ENCODE peak calls at places on chromosome 4, in ten cellular contexts. W, S, K, L, D, V, J, Q, M and T are unnamed samples.

GRCh38 chr4:7854697-7855370 is 84.8 kb downstream of the AFAP1 start:
- DNase-seq in W (no peak), S (no peak), K (no peak), L (no peak), D (no peak), V (no peak), J (no peak), Q (no peak), M (no peak), T (no peak)

GRCh38 chr4:83240379-83240875 is 44.2 kb downstream of the COQ2 start:
- DNase-seq in W (no peak), S (no peak), K (no peak), L (no peak), D (no peak), V (no peak), J (no peak), Q (no peak), M (no peak), T (no peak)

GRCh38 chr4:1379351-1379781 is 26.9 kb downstream of the NKX1-1 start:
- DNase-seq in W (no peak), S (no peak), K (peak), L (no peak), D (peak), V (no peak), J (no peak), Q (no peak), M (no peak), T (peak)

GRCh38 chr4:544386-545105 is 31.5 kb downstream of the TMEM271 start:
- DNase-seq in W (no peak), S (no peak), K (no peak), L (no peak), D (no peak), V (no peak), J (no peak), Q (no peak), M (peak), T (no peak)

GRCh38 chr4:153344131-153345010 is at the start of gene MND1:
- DNase-seq in W (peak), S (peak), K (peak), L (peak), D (peak), V (peak), J (peak), Q (peak), M (peak), T (peak)

GRCh38 chr4:185424905-185425599 is 712 bp downstream of the UFSP2 start:
- DNase-seq in W (no peak), S (no peak), K (no peak), L (no peak), D (no peak), V (no peak), J (no peak), Q (peak), M (no peak), T (no peak)

GRCh38 chr4:47855350-47855749 is 17.5 kb upstream of the CORIN start:
- DNase-seq in W (no peak), S (no peak), K (no peak), L (no peak), D (no peak), V (no peak), J (no peak), Q (peak), M (no peak), T (no peak)

GRCh38 chr4:8010618-8011017 is 71.0 kb upstream of the AFAP1 start:
- DNase-seq in W (no peak), S (peak), K (no peak), L (no peak), D (peak), V (peak), J (peak), Q (no peak), M (peak), T (peak)

GRCh38 chr4:79397951-79398350 is 10.1 kb downstream of the GK2 start:
- DNase-seq in W (no peak), S (no peak), K (no peak), L (no peak), D (no peak), V (no peak), J (no peak), Q (no peak), M (no peak), T (no peak)

GRCh38 chr4:185965456-185966384 is 103.2 kb upstream of the TLR3 start:
- DNase-seq in W (no peak), S (no peak), K (no peak), L (no peak), D (no peak), V (no peak), J (no peak), Q (no peak), M (no peak), T (no peak)

GRCh38 chr4:113290666-113291065 is 241.2 kb downstream of the ANK2 start:
- DNase-seq in W (no peak), S (no peak), K (no peak), L (no peak), D (no peak), V (no peak), J (no peak), Q (no peak), M (no peak), T (no peak)

GRCh38 chr4:138275946-138276621 is 33.9 kb upstream of the SLC7A11 start:
- DNase-seq in W (no peak), S (peak), K (no peak), L (no peak), D (no peak), V (no peak), J (no peak), Q (peak), M (no peak), T (no peak)

GRCh38 chr4:71553605-71554004 is 214.8 kb downstream of the SLC4A4 start:
- DNase-seq in W (no peak), S (no peak), K (no peak), L (no peak), D (no peak), V (no peak), J (peak), Q (peak), M (no peak), T (no peak)

GRCh38 chr4:18815779-18816173 is 794.2 kb upstream of the LCORL start:
- DNase-seq in W (no peak), S (no peak), K (no peak), L (no peak), D (no peak), V (no peak), J (no peak), Q (no peak), M (no peak), T (peak)

GRCh38 chr4:166274775-166275174 is 401.7 kb downstream of the TLL1 start:
- DNase-seq in W (no peak), S (no peak), K (no peak), L (no peak), D (no peak), V (no peak), J (no peak), Q (no peak), M (no peak), T (no peak)

GRCh38 chr4:77385124-77385969 is 220.3 kb upstream of the CXCL13 start:
- DNase-seq in W (peak), S (peak), K (peak), L (no peak), D (no peak), V (peak), J (peak), Q (peak), M (peak), T (peak)

GRCh38 chr4:24928708-24929107 is 15.9 kb upstream of the CCDC149 start:
- DNase-seq in W (no peak), S (no peak), K (no peak), L (no peak), D (no peak), V (no peak), J (no peak), Q (no peak), M (no peak), T (no peak)

GRCh38 chr4:186190456-186191265 is 706 bp upstream of the CYP4V2 start:
- DNase-seq in W (no peak), S (peak), K (no peak), L (no peak), D (peak), V (no peak), J (peak), Q (peak), M (peak), T (peak)

GRCh38 chr4:56112377-56112776 is 163.6 kb downstream of the CEP135 start:
- DNase-seq in W (no peak), S (no peak), K (no peak), L (no peak), D (no peak), V (no peak), J (no peak), Q (no peak), M (no peak), T (no peak)

GRCh38 chr4:161604516-161605300 is 559.1 kb downstream of the FSTL5 start:
- DNase-seq in W (no peak), S (no peak), K (no peak), L (no peak), D (no peak), V (no peak), J (no peak), Q (no peak), M (no peak), T (no peak)

GRCh38 chr4:138875886-138876608 is 139.5 kb upstream of the NOCT start:
- DNase-seq in W (no peak), S (no peak), K (no peak), L (no peak), D (no peak), V (no peak), J (no peak), Q (peak), M (no peak), T (no peak)

GRCh38 chr4:174523003-174523693 is 860 bp upstream of the HPGD start:
- DNase-seq in W (no peak), S (peak), K (peak), L (no peak), D (no peak), V (peak), J (no peak), Q (no peak), M (no peak), T (no peak)

GRCh38 chr4:6229095-6229494 is 28.7 kb upstream of the JAKMIP1 start:
- DNase-seq in W (no peak), S (no peak), K (no peak), L (no peak), D (no peak), V (no peak), J (no peak), Q (no peak), M (peak), T (peak)

GRCh38 chr4:80307774-80308465 is 27.6 kb upstream of the CFAP299 start:
- DNase-seq in W (no peak), S (peak), K (peak), L (no peak), D (no peak), V (no peak), J (peak), Q (peak), M (no peak), T (no peak)

GRCh38 chr4:3207531-3208037 is 41.4 kb upstream of the MSANTD1 start:
- DNase-seq in W (no peak), S (no peak), K (no peak), L (no peak), D (no peak), V (no peak), J (no peak), Q (peak), M (no peak), T (no peak)

GRCh38 chr4:118139241-118139640 is 105.0 kb downstream of the NDST3 start:
- DNase-seq in W (no peak), S (no peak), K (no peak), L (no peak), D (no peak), V (no peak), J (no peak), Q (no peak), M (no peak), T (no peak)

GRCh38 chr4:91826186-91826585 is 477.6 kb upstream of the GRID2 start:
- DNase-seq in W (no peak), S (peak), K (no peak), L (no peak), D (no peak), V (no peak), J (no peak), Q (no peak), M (no peak), T (no peak)

GRCh38 chr4:90318208-90318607 is 191.0 kb downstream of the CCSER1 start:
- DNase-seq in W (no peak), S (no peak), K (no peak), L (no peak), D (no peak), V (no peak), J (no peak), Q (peak), M (no peak), T (no peak)

GRCh38 chr4:149706942-149707341 is 108.7 kb downstream of the IQCM start:
- DNase-seq in W (no peak), S (no peak), K (no peak), L (no peak), D (no peak), V (no peak), J (no peak), Q (peak), M (no peak), T (no peak)

GRCh38 chr4:40289366-40290188 is 45.6 kb upstream of the CHRNA9 start:
- DNase-seq in W (no peak), S (no peak), K (no peak), L (no peak), D (no peak), V (no peak), J (no peak), Q (no peak), M (no peak), T (no peak)

GRCh38 chr4:41204400-41204978 is 9.9 kb downstream of the APBB2 start:
- DNase-seq in W (no peak), S (peak), K (peak), L (no peak), D (peak), V (no peak), J (no peak), Q (peak), M (peak), T (no peak)